ENCODE peak calls at places on chromosomes 12 and 14, in seven cellular contexts. U is neural crest cell, S is IMR-90, F is foreskin keratinocyte, Z is lower lobe of right lung, V is foreskin fibroblast, R is astrocyte of the spinal cord. K is an unnamed sample.
A peak's percentile ranks its signal among the peaks of the same experiment; 100 is the strongest.

GRCh38 chr14:44135972-44136371 is 371.1 kb downstream of the FSCB start:
- DNase-seq in R (no peak), U (no peak), F (no peak), Z (no peak), V (no peak), S (no peak), K (no peak)

GRCh38 chr12:115840159-115840558 is 437.3 kb downstream of the MED13L start:
- DNase-seq in F (no peak), V (peak; percentile 44), R (no peak), U (no peak), S (no peak), Z (no peak), K (no peak)

GRCh38 chr12:109677323-109677722 is 36.3 kb upstream of the FAM222A start:
- DNase-seq in U (no peak), S (no peak), Z (no peak), F (no peak), V (no peak), R (no peak), K (no peak)

GRCh38 chr12:9806714-9807113 is 20.6 kb upstream of the KLRF1 start:
- DNase-seq in Z (no peak), S (no peak), U (no peak), V (no peak), F (no peak), R (no peak), K (no peak)

GRCh38 chr14:105537580-105538474 is 11.4 kb downstream of the TMEM121 start:
- DNase-seq in S (no peak), R (no peak), F (no peak), U (peak; percentile 78), V (peak; percentile 49), Z (peak; percentile 78), K (no peak)

GRCh38 chr12:2493086-2493485 is 301.7 kb upstream of the FKBP4 start:
- DNase-seq in V (no peak), S (no peak), U (no peak), R (no peak), F (no peak), Z (no peak), K (no peak)

GRCh38 chr14:22449612-22449930 is 139.5 kb downstream of the DAD1 start:
- DNase-seq in S (no peak), F (no peak), R (no peak), Z (no peak), U (no peak), V (no peak), K (no peak)

GRCh38 chr12:43824207-43824775 is 11.6 kb upstream of the TMEM117 start:
- DNase-seq in U (no peak), F (no peak), Z (no peak), R (no peak), S (no peak), V (no peak), K (no peak)

GRCh38 chr14:51564460-51564859 is 87.2 kb upstream of the FRMD6 start:
- DNase-seq in U (peak; percentile 4), R (no peak), S (no peak), F (no peak), Z (no peak), V (no peak), K (no peak)

GRCh38 chr14:21101802-21102413 is 1.0 kb downstream of the TMEM253 start:
- DNase-seq in F (peak; percentile 35), V (no peak), Z (no peak), S (no peak), R (no peak), U (no peak), K (no peak)

GRCh38 chr12:66182956-66183355 is 6.1 kb upstream of the IRAK3 start:
- DNase-seq in U (no peak), S (no peak), R (no peak), V (no peak), Z (no peak), F (no peak), K (no peak)

GRCh38 chr12:124185970-124186686 is 108.8 kb upstream of the RFLNA start:
- DNase-seq in S (no peak), U (no peak), R (no peak), Z (no peak), F (no peak), V (no peak), K (no peak)

GRCh38 chr12:1474059-1474537 is 120.3 kb downstream of the FBXL14 start:
- DNase-seq in U (no peak), Z (no peak), R (peak; percentile 97), V (peak; percentile 98), F (peak; percentile 98), S (peak; percentile 99), K (peak; percentile 59)

GRCh38 chr12:112149596-112149995 is 24.2 kb downstream of the TRAFD1 start:
- DNase-seq in V (no peak), S (no peak), U (no peak), Z (no peak), F (peak; percentile 76), R (no peak), K (no peak)

GRCh38 chr14:22981090-22982012 is 1.0 kb downstream of the AJUBA start:
- DNase-seq in R (peak; percentile 29), S (no peak), F (no peak), V (peak; percentile 57), U (peak; percentile 33), Z (peak; percentile 55), K (no peak)

GRCh38 chr12:91023326-91024004 is 18.7 kb upstream of the EPYC start:
- DNase-seq in V (peak; percentile 76), S (peak; percentile 90), R (peak; percentile 88), Z (no peak), U (no peak), F (peak; percentile 75), K (no peak)

GRCh38 chr12:97602315-97602714 is 139.7 kb downstream of the RMST start:
- DNase-seq in V (no peak), R (no peak), U (no peak), Z (no peak), F (no peak), S (no peak), K (no peak)

GRCh38 chr14:91573894-91574837 is 64.1 kb upstream of the PPP4R3A start:
- DNase-seq in R (peak; percentile 18), S (peak; percentile 25), Z (peak; percentile 72), V (peak; percentile 78), U (peak; percentile 31), F (peak; percentile 27), K (no peak)

GRCh38 chr12:92784795-92785562 is 82.2 kb downstream of the PLEKHG7 start:
- DNase-seq in F (peak; percentile 79), R (peak; percentile 87), V (peak; percentile 75), S (peak; percentile 79), U (no peak), Z (no peak), K (no peak)

GRCh38 chr12:113867258-113867657 is 98.9 kb downstream of the RBM19 start:
- DNase-seq in S (peak; percentile 33), V (peak; percentile 39), R (no peak), U (peak; percentile 30), F (no peak), Z (no peak), K (no peak)

DNA sequence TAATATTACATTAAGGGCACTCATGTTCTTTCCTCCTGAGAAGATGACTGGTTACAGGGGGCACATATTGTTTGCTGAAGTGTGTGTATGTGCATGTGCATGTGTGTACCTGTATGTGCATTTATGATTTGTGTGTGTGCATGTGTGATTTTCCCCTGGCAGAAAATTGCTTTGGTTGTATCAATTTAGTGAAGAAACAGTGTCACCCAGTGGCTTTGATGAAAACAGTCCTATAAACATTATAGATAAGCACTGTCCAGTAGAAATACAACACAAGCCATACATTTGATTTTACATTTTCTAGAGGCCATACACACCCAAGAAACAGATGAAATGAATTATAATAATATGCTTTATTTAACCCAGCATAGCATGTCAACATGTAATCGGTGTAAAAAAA is 8.6 kb downstream of the PDE3A start:
- DNase-seq in V (peak; percentile 51), F (peak; percentile 8), Z (no peak), S (peak; percentile 30), U (no peak), R (peak; percentile 36), K (no peak)
- TF ChIP-seq CTCF in V (peak; percentile 16), F (peak; percentile 51), Z (no peak), S (peak; percentile 52), U (peak; percentile 69), R (peak; percentile 33), K (peak; percentile 35)

GRCh38 chr12:131827961-131828534 is at the start of gene MMP17:
- DNase-seq in S (peak; percentile 55), U (peak; percentile 60), Z (no peak), F (no peak), R (peak; percentile 47), V (peak; percentile 89), K (peak; percentile 27)
- TF ChIP-seq CTCF in S (peak; percentile 15), U (peak; percentile 17), Z (no peak), F (peak; percentile 45), R (peak; percentile 6), V (no peak), K (peak; percentile 11)

GRCh38 chr12:24012528-24012927 is 63.1 kb upstream of the SOX5 start:
- DNase-seq in S (peak; percentile 23), U (no peak), R (peak; percentile 30), F (peak; percentile 21), V (no peak), Z (no peak), K (no peak)
- TF ChIP-seq CTCF in S (peak; percentile 42), U (no peak), R (peak; percentile 34), F (peak; percentile 47), V (no peak), Z (no peak), K (peak; percentile 25)

GRCh38 chr14:102798926-102799325 is 21.7 kb downstream of the TRAF3 start:
- DNase-seq in U (no peak), R (no peak), V (no peak), Z (no peak), S (no peak), F (no peak), K (no peak)

GRCh38 chr14:102793531-102794328 is 16.5 kb downstream of the TRAF3 start:
- DNase-seq in R (no peak), S (no peak), F (no peak), V (no peak), U (no peak), Z (no peak), K (no peak)

GRCh38 chr14:102799684-102800562 is 22.7 kb downstream of the TRAF3 start:
- DNase-seq in Z (no peak), S (peak; percentile 90), F (no peak), R (peak; percentile 88), V (peak; percentile 61), U (no peak), K (peak; percentile 93)

GRCh38 chr14:102796661-102797190 is 19.5 kb downstream of the TRAF3 start:
- DNase-seq in F (no peak), Z (no peak), S (no peak), V (no peak), R (no peak), U (no peak), K (no peak)

DNA sequence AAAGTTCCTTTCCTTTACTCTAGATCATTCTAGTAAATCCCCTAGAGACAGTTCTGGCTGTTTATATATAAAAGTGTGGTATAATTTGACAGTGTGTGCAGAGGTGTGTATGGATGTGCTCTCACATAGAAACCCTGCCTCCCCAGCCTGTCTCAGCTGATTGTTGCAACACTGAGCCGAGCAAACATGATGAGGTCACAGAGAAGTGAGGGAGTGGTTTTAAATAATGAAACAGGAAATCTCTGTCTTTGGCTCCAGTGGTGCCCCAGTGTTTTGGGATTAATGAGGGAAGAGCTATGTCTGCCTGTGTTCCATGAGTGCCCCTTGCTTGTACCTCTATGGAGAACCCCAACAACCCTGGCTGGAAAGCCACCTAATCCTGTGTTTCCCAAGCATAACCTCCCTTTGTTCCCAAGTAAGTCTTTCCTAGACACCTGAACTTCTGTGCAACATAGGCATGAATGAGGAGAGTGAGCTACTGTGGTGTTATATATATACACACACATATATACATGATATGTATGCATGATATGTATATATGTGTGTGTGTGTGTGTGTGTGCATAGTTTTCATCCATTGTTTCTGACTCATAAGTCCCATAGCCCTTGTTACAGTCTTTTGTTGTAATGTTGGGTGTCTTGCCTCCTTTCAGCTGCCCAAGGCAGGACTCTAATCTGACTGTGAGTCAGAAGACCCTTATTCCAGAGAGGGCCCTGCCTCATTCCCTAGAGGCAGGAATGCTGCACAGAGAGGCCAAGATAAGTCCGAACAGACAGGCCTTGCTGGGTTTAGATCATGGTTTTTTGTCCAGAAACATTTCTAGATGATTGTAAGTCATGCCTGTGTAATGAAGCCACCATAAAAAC is 18.0 kb downstream of the TRAF3 start:
- DNase-seq in S (peak; percentile 91), U (no peak), Z (peak; percentile 68), F (peak; percentile 91), V (peak; percentile 92), R (peak; percentile 83), K (no peak)
- TF ChIP-seq CTCF in S (peak; percentile 62), U (no peak), Z (no peak), F (peak; percentile 46), V (peak; percentile 36), R (peak; percentile 41), K (no peak)

K was measured in AG09319.